ENCODE peak calls at places on chromosomes 16 and 17, in eight cellular contexts. E is nephron progenitor cell; W is activated gamma-delta T cell; N is ELR; C is body of pancreas; F is central memory CD4-positive, alpha-beta T cell; S is fibroblast of gingiva; D is Right ventricle myocardium superior. L is an unnamed sample.

GRCh38 chr17:67672592-67672991 is 45.1 kb upstream of the NOL11 start:
- DNase-seq in W (no peak), D (no peak), E (no peak), C (peak), S (no peak), N (no peak), F (no peak), L (no peak)

GRCh38 chr16:4936991-4937781 is at the start of gene PPL:
- DNase-seq in W (no peak), E (peak), D (peak), C (peak), N (no peak), S (no peak), F (no peak), L (no peak)

GRCh38 chr17:69810326-69811035 is 264.5 kb upstream of the KCNJ16 start:
- DNase-seq in N (peak), W (no peak), F (no peak), S (no peak), C (no peak), E (no peak), D (no peak), L (no peak)

GRCh38 chr16:70691223-70692129 is 5.6 kb upstream of the MTSS2 start:
- DNase-seq in N (peak), E (peak), W (no peak), C (peak), D (peak), F (no peak), S (peak), L (no peak)

GRCh38 chr16:26649646-26650045 is 417.1 kb upstream of the C16orf82 start:
- DNase-seq in N (no peak), W (no peak), E (no peak), D (no peak), F (no peak), C (no peak), S (no peak), L (no peak)

GRCh38 chr16:78896280-78896679 is 704.3 kb downstream of the MAF start:
- DNase-seq in N (no peak), S (no peak), C (no peak), W (no peak), E (no peak), D (no peak), F (peak), L (no peak)

GRCh38 chr17:1040216-1040600 is 43.3 kb downstream of the TIMM22 start:
- DNase-seq in C (no peak), D (peak), W (no peak), E (no peak), S (peak), F (no peak), N (no peak), L (no peak)

GRCh38 chr16:2938206-2938605 is 25.9 kb upstream of the KREMEN2 start:
- DNase-seq in S (no peak), F (no peak), N (no peak), D (no peak), E (no peak), C (no peak), W (no peak), L (no peak)

GRCh38 chr17:74646231-74646630 is 22.7 kb upstream of the CD300E start:
- DNase-seq in F (no peak), W (no peak), D (no peak), C (no peak), S (no peak), N (peak), E (no peak), L (no peak)

GRCh38 chr17:50696365-50696879 is 11.3 kb downstream of the ANKRD40 start:
- DNase-seq in E (no peak), W (no peak), D (no peak), F (no peak), S (no peak), C (no peak), N (no peak), L (no peak)

GRCh38 chr17:15384142-15384803 is 42.9 kb upstream of the TEKT3 start:
- DNase-seq in W (no peak), F (no peak), E (no peak), C (no peak), S (peak), N (no peak), D (peak), L (no peak)

GRCh38 chr16:85432606-85433005 is 180.5 kb upstream of the GSE1 start:
- DNase-seq in D (no peak), S (no peak), N (no peak), C (no peak), W (no peak), F (no peak), E (peak), L (no peak)

GRCh38 chr17:58285422-58285810 is 4.7 kb upstream of the MPO start:
- DNase-seq in N (peak), E (no peak), F (no peak), C (no peak), D (no peak), S (no peak), W (no peak), L (no peak)

GRCh38 chr17:27810211-27810901 is 10.0 kb upstream of the NOS2 start:
- DNase-seq in F (no peak), S (no peak), C (no peak), W (no peak), E (no peak), N (peak), D (no peak), L (no peak)

GRCh38 chr16:4890026-4890425 is 42.7 kb downstream of the UBN1 start:
- DNase-seq in D (no peak), W (no peak), F (no peak), S (no peak), C (no peak), N (no peak), E (no peak), L (no peak)

GRCh38 chr16:66895999-66896398 is 15.7 kb downstream of the PDP2 start:
- DNase-seq in W (no peak), D (no peak), F (no peak), C (no peak), S (no peak), N (no peak), E (no peak), L (no peak)

GRCh38 chr17:78376161-78376560 is 2.3 kb upstream of the PGS1 start:
- DNase-seq in S (no peak), N (peak), D (no peak), C (no peak), E (no peak), F (no peak), W (no peak), L (no peak)

L was measured in stimulated activated CD4-positive, alpha-beta T cell treated with anti-CD3 and anti-CD28 coated beads, Interleukin-12 subunit alpha, Interleukin-12 subunit beta, amount 100 ng/mL, for 4 hours.